ENCODE peak calls at places on chromosomes 12 and 14, in five cellular contexts. One of them, this sample, is unnamed.
A peak's percentile ranks its signal among the peaks of the same experiment; 100 is the strongest.

GRCh38 chr12:55717397-55718007 is 1.7 kb downstream of the BLOC1S1 start:
- DNase-seq in trophoblast cell: no peak
- DNase-seq in H1: no peak
- DNase-seq in H9: no peak
- DNase-seq in neuronal stem cell: no peak
- DNase-seq in this sample: peak; percentile 77

GRCh38 chr14:96863327-96863985 is 66.3 kb downstream of the VRK1 start:
- DNase-seq in trophoblast cell: no peak
- DNase-seq in H9: no peak
- DNase-seq in H1: no peak
- DNase-seq in neuronal stem cell: no peak
- DNase-seq in this sample: no peak

GRCh38 chr12:1644113-1644512 is 15.1 kb downstream of the WNT5B start:
- DNase-seq in neuronal stem cell: no peak
- DNase-seq in trophoblast cell: no peak
- DNase-seq in H9: no peak
- DNase-seq in H1: no peak
- DNase-seq in this sample: no peak

GRCh38 chr12:120581998-120582397 is 796 bp upstream of the POP5 start:
- DNase-seq in H1: no peak
- DNase-seq in trophoblast cell: no peak
- DNase-seq in H9: no peak
- DNase-seq in neuronal stem cell: no peak
- DNase-seq in this sample: peak; percentile 18

GRCh38 chr14:68938515-68939423 is 40.3 kb downstream of the ACTN1 start:
- DNase-seq in H9: no peak
- DNase-seq in trophoblast cell: no peak
- DNase-seq in H1: no peak
- DNase-seq in neuronal stem cell: no peak
- DNase-seq in this sample: peak; percentile 55

GRCh38 chr14:34684578-34684977 is 29.8 kb downstream of the CFL2 start:
- DNase-seq in H9: no peak
- DNase-seq in H1: no peak
- DNase-seq in neuronal stem cell: no peak
- DNase-seq in trophoblast cell: no peak
- DNase-seq in this sample: peak; percentile 62

GRCh38 chr12:32837974-32838373 is 58.6 kb downstream of the PKP2 start:
- DNase-seq in H1: no peak
- DNase-seq in H9: no peak
- DNase-seq in neuronal stem cell: no peak
- DNase-seq in trophoblast cell: no peak
- DNase-seq in this sample: no peak

GRCh38 chr12:128168273-128168672 is 98.7 kb upstream of the TMEM132C start:
- DNase-seq in trophoblast cell: no peak
- DNase-seq in neuronal stem cell: no peak
- DNase-seq in H9: no peak
- DNase-seq in H1: no peak
- DNase-seq in this sample: no peak

GRCh38 chr14:100317897-100318808 is 5.0 kb upstream of the SLC25A47 start:
- DNase-seq in trophoblast cell: peak; percentile 57
- DNase-seq in neuronal stem cell: no peak
- DNase-seq in H9: peak; percentile 81
- DNase-seq in H1: peak; percentile 92
- DNase-seq in this sample: peak; percentile 65

GRCh38 chr14:32731249-32731648 is 207.4 kb upstream of the NPAS3 start:
- DNase-seq in H9: no peak
- DNase-seq in neuronal stem cell: no peak
- DNase-seq in trophoblast cell: no peak
- DNase-seq in H1: no peak
- DNase-seq in this sample: no peak
- H2BK12ac ChIP-seq in H9: no peak overlapping the region
- H2BK12ac ChIP-seq in neuronal stem cell: no peak overlapping the region
- H2BK12ac ChIP-seq in trophoblast cell: no peak overlapping the region
- H2BK12ac ChIP-seq in H1: no peak overlapping the region
- H2BK12ac ChIP-seq in this sample: no peak overlapping the region

GRCh38 chr12:59401862-59402261 is 194.0 kb upstream of the SLC16A7 start:
- DNase-seq in H9: no peak
- DNase-seq in H1: no peak
- DNase-seq in trophoblast cell: no peak
- DNase-seq in neuronal stem cell: no peak
- DNase-seq in this sample: no peak
- H2BK12ac ChIP-seq in H9: no peak overlapping the region
- H2BK12ac ChIP-seq in H1: no peak overlapping the region
- H2BK12ac ChIP-seq in trophoblast cell: no peak overlapping the region
- H2BK12ac ChIP-seq in neuronal stem cell: no peak overlapping the region
- H2BK12ac ChIP-seq in this sample: no peak overlapping the region

GRCh38 chr12:42762395-42762925 is 172.9 kb upstream of the PRICKLE1 start:
- DNase-seq in neuronal stem cell: no peak
- DNase-seq in trophoblast cell: no peak
- DNase-seq in H1: no peak
- DNase-seq in H9: no peak
- DNase-seq in this sample: no peak
- H2BK12ac ChIP-seq in neuronal stem cell: no peak overlapping the region
- H2BK12ac ChIP-seq in trophoblast cell: no peak overlapping the region
- H2BK12ac ChIP-seq in H1: no peak overlapping the region
- H2BK12ac ChIP-seq in H9: no peak overlapping the region
- H2BK12ac ChIP-seq in this sample: no peak overlapping the region

GRCh38 chr12:41979574-41979973 is 165.1 kb downstream of the GXYLT1 start:
- DNase-seq in H9: no peak
- DNase-seq in neuronal stem cell: no peak
- DNase-seq in trophoblast cell: no peak
- DNase-seq in H1: no peak
- DNase-seq in this sample: no peak
- H2BK12ac ChIP-seq in H9: no peak overlapping the region
- H2BK12ac ChIP-seq in neuronal stem cell: no peak overlapping the region
- H2BK12ac ChIP-seq in trophoblast cell: no peak overlapping the region
- H2BK12ac ChIP-seq in H1: no peak overlapping the region
- H2BK12ac ChIP-seq in this sample: no peak overlapping the region

DNA sequence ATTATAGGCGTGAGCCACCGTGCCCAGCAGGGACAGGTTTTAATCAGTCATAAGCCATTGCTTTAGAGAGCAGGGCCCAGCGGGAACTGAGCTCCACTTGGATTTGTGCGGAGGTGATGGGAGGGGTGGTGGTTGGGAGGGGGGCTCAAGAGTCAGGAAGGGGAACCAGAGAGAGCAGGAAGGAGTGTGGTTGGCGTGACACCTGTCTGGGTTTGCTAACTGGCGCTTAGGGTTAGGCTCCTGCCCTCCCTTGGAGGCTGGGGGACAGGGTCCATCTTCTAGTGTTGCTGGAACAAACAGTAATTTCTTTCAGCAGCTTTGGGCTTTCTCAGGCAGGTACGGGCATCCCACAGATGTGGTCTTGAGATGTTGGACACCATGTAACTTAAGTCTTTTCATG is 7.5 kb upstream of the ALDH2 start:
- DNase-seq in trophoblast cell: no peak
- DNase-seq in H9: no peak
- DNase-seq in neuronal stem cell: no peak
- DNase-seq in H1: no peak
- DNase-seq in this sample: no peak
- H2BK12ac ChIP-seq in trophoblast cell: no peak overlapping the region
- H2BK12ac ChIP-seq in H9: no peak overlapping the region
- H2BK12ac ChIP-seq in neuronal stem cell: no peak overlapping the region
- H2BK12ac ChIP-seq in H1: no peak overlapping the region
- H2BK12ac ChIP-seq in this sample: no peak overlapping the region

GRCh38 chr14:71471604-71472003 is 460.6 kb upstream of the RGS6 start:
- DNase-seq in H9: no peak
- DNase-seq in H1: no peak
- DNase-seq in trophoblast cell: peak; percentile 35
- DNase-seq in neuronal stem cell: no peak
- DNase-seq in this sample: no peak

GRCh38 chr14:71473843-71474242 is 458.4 kb upstream of the RGS6 start:
- DNase-seq in H1: no peak
- DNase-seq in trophoblast cell: no peak
- DNase-seq in neuronal stem cell: no peak
- DNase-seq in H9: no peak
- DNase-seq in this sample: no peak

GRCh38 chr14:71472961-71473340 is 459.3 kb upstream of the RGS6 start:
- DNase-seq in trophoblast cell: no peak
- DNase-seq in H1: no peak
- DNase-seq in neuronal stem cell: no peak
- DNase-seq in H9: no peak
- DNase-seq in this sample: no peak

GRCh38 chr14:71474291-71474690 is 457.9 kb upstream of the RGS6 start:
- DNase-seq in trophoblast cell: no peak
- DNase-seq in H1: no peak
- DNase-seq in neuronal stem cell: no peak
- DNase-seq in H9: no peak
- DNase-seq in this sample: no peak

GRCh38 chr14:71472281-71472960 is 459.8 kb upstream of the RGS6 start:
- DNase-seq in H9: no peak
- DNase-seq in neuronal stem cell: no peak
- DNase-seq in trophoblast cell: no peak
- DNase-seq in H1: no peak
- DNase-seq in this sample: no peak
- H2BK12ac ChIP-seq in H9: no peak overlapping the region
- H2BK12ac ChIP-seq in neuronal stem cell: no peak overlapping the region
- H2BK12ac ChIP-seq in trophoblast cell: no peak overlapping the region
- H2BK12ac ChIP-seq in H1: no peak overlapping the region
- H2BK12ac ChIP-seq in this sample: no peak overlapping the region

DNA sequence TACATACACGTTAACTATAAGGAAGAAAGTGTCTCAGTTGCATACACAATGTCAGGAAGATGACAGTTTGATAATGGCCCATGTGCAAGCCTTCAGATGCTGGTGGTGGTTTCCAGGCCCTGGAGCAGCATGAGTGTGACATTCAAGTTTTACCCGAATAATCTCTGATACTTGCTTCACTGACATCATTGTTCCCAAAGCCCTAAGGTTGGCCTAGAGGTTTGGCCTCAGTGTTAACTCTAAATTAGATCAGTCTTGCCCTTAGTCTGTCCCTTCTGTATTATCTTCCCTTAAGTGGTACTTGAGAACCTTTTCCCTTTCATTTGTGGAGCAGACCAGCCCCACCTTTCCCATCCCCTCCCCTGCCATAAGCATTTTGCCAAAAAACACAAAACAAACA is 24.0 kb upstream of the PDE1B start:
- DNase-seq in H9: no peak
- DNase-seq in neuronal stem cell: no peak
- DNase-seq in trophoblast cell: no peak
- DNase-seq in H1: no peak
- DNase-seq in this sample: no peak
- H2BK12ac ChIP-seq in H9: no peak overlapping the region
- H2BK12ac ChIP-seq in neuronal stem cell: no peak overlapping the region
- H2BK12ac ChIP-seq in trophoblast cell: no peak overlapping the region
- H2BK12ac ChIP-seq in H1: no peak overlapping the region
- H2BK12ac ChIP-seq in this sample: no peak overlapping the region

GRCh38 chr12:17197971-17198370 is 592.0 kb upstream of the LMO3 start:
- DNase-seq in trophoblast cell: no peak
- DNase-seq in H1: no peak
- DNase-seq in neuronal stem cell: no peak
- DNase-seq in H9: no peak
- DNase-seq in this sample: no peak
- H2BK12ac ChIP-seq in trophoblast cell: no peak overlapping the region
- H2BK12ac ChIP-seq in H1: no peak overlapping the region
- H2BK12ac ChIP-seq in neuronal stem cell: no peak overlapping the region
- H2BK12ac ChIP-seq in H9: no peak overlapping the region
- H2BK12ac ChIP-seq in this sample: no peak overlapping the region

GRCh38 chr14:82153689-82154088 is 620.0 kb upstream of the SEL1L start:
- DNase-seq in trophoblast cell: no peak
- DNase-seq in neuronal stem cell: no peak
- DNase-seq in H1: no peak
- DNase-seq in H9: no peak
- DNase-seq in this sample: no peak

DNA sequence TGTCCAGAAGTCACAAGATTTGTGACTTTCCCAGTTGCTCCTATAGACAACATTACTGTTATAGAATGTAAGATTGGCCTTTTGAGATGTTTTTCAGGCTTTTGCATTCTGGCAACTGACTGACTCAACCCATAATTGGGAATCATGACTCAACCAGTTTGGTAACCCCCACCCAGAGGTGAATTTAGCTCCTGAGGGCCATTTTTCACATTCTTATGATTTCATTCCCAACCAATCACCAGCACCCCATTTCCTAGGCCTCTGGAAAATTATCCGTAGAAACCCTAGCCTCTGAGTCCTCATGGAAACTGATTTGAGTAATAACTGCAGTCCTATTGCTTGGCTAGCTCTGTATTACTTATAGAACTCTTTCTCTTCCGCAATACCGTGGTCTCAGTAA is 626.0 kb upstream of the SEL1L start:
- DNase-seq in trophoblast cell: no peak
- DNase-seq in H9: no peak
- DNase-seq in neuronal stem cell: no peak
- DNase-seq in H1: no peak
- DNase-seq in this sample: no peak
- H2BK12ac ChIP-seq in trophoblast cell: no peak overlapping the region
- H2BK12ac ChIP-seq in H9: no peak overlapping the region
- H2BK12ac ChIP-seq in neuronal stem cell: no peak overlapping the region
- H2BK12ac ChIP-seq in H1: no peak overlapping the region
- H2BK12ac ChIP-seq in this sample: no peak overlapping the region

GRCh38 chr14:74221741-74222140 is 17.5 kb upstream of the VSX2 start:
- DNase-seq in H1: no peak
- DNase-seq in H9: no peak
- DNase-seq in neuronal stem cell: no peak
- DNase-seq in trophoblast cell: no peak
- DNase-seq in this sample: no peak
- H2BK12ac ChIP-seq in H1: no peak overlapping the region
- H2BK12ac ChIP-seq in H9: no peak overlapping the region
- H2BK12ac ChIP-seq in neuronal stem cell: no peak overlapping the region
- H2BK12ac ChIP-seq in trophoblast cell: no peak overlapping the region
- H2BK12ac ChIP-seq in this sample: no peak overlapping the region